ENCODE peak calls at places on chromosomes 5 and 9, in nine cellular contexts. O is psoas muscle; B is stimulated activated CD8-positive, alpha-beta memory T cell treated with anti-CD3 and anti-CD28 coated beads, Interleukin-15, amount 100 ng/mL, for 4 hours; Q is fibroblast of lung; A is activated CD8-positive, alpha-beta memory T cell treated with anti-CD3 and anti-CD28 coated beads, Interleukin-2, amount 50 U/mL, for 4 hours; D is CD8-positive, alpha-beta memory T cell; E is CD8-positive, alpha-beta T cell; V is NCI-H1092 treated with DMSO at 0.1 percent for 48 hours; T is A172. H is an unnamed sample.
A peak's percentile ranks its signal among the peaks of the same experiment; 100 is the strongest.

GRCh38 chr9:114229236-114229635 is 73.9 kb downstream of the COL27A1 start:
- DNase-seq in O (no peak), T (no peak), E (no peak), V (no peak), A (no peak), Q (no peak), D (no peak), B (no peak), H (no peak)

GRCh38 chr5:64767959-64768357 is 533 bp downstream of the SREK1IP1 start:
- DNase-seq in V (peak; percentile 38), E (peak; percentile 12), Q (peak; percentile 59), A (peak; percentile 14), T (no peak), D (no peak), B (no peak), O (no peak), H (no peak)

GRCh38 chr5:151098185-151098813 is 17.5 kb upstream of the TNIP1 start:
- DNase-seq in E (peak; percentile 35), Q (no peak), O (no peak), D (peak; percentile 64), A (no peak), B (no peak), T (no peak), V (no peak), H (peak; percentile 79)

GRCh38 chr5:172035039-172035438 is 28.6 kb upstream of the FBXW11 start:
- DNase-seq in V (no peak), E (no peak), A (no peak), T (no peak), D (no peak), O (no peak), B (no peak), Q (no peak), H (no peak)

GRCh38 chr5:35672995-35673394 is 55.3 kb downstream of the SPEF2 start:
- DNase-seq in Q (no peak), T (no peak), D (peak; percentile 34), V (no peak), B (peak; percentile 1), A (no peak), E (peak; percentile 27), O (no peak), H (no peak)

GRCh38 chr5:156505101-156505500 is 178.1 kb downstream of the SGCD start:
- DNase-seq in D (no peak), O (no peak), T (no peak), B (no peak), A (no peak), E (no peak), V (no peak), Q (no peak), H (no peak)

GRCh38 chr9:133680250-133680975 is 44.2 kb downstream of the DBH start:
- DNase-seq in Q (no peak), T (no peak), D (no peak), E (no peak), B (no peak), O (peak; percentile 46), V (no peak), A (no peak), H (no peak)

GRCh38 chr5:170720179-170720578 is 63.3 kb upstream of the GABRP start:
- DNase-seq in V (no peak), A (no peak), D (no peak), O (no peak), T (no peak), B (no peak), E (no peak), Q (no peak), H (no peak)

GRCh38 chr9:133032171-133032570 is 1.4 kb downstream of the GTF3C5 start:
- DNase-seq in E (no peak), O (no peak), T (no peak), D (no peak), B (no peak), A (no peak), Q (no peak), V (no peak), H (no peak)

GRCh38 chr5:137078171-137078665 is 420.9 kb downstream of the SPOCK1 start:
- DNase-seq in T (peak; percentile 97), E (no peak), A (no peak), B (no peak), Q (no peak), V (peak; percentile 13), D (no peak), O (no peak), H (no peak)

H was measured in natural killer cell treated with Interleukin-12 subunit alpha and Interleukin-12 subunit beta and Interleukin-15 and Interleukin-18, amount 100 ng/mL, for 72 hours.